ENCODE peak calls at places on chromosomes 12 and 14, in nine cellular contexts. I is colonic mucosa; R is NCI-H1105; K is HS-27A; L is activated T-cell treated with anti-CD3 and anti-CD28 coated beads for 1 hour; W is suprapubic skin; D is dermis blood vessel endothelial cell; Y is GM18507; B is CD8-positive, alpha-beta memory T cell. U is an unnamed sample.

GRCh38 chr12:42588981-42589464 is 523 bp downstream of the PRICKLE1 start:
- DNase-seq in B (no peak), L (no peak), Y (no peak), W (peak; percentile 68), D (peak; percentile 58), R (peak; percentile 37), I (no peak), K (no peak), U (no peak)

GRCh38 chr14:87995500-87996275 is 2.7 kb upstream of the GALC start:
- DNase-seq in B (no peak), R (no peak), D (no peak), L (no peak), W (no peak), I (no peak), Y (no peak), K (no peak), U (no peak)

GRCh38 chr14:75279739-75280447 is 1.3 kb downstream of the FOS start:
- DNase-seq in W (peak; percentile 87), K (no peak), R (peak; percentile 4), Y (no peak), I (peak; percentile 40), L (no peak), D (no peak), B (peak; percentile 33), U (no peak)

GRCh38 chr12:20546267-20546666 is 148.9 kb upstream of the SLCO1C1 start:
- DNase-seq in I (no peak), W (no peak), K (no peak), Y (no peak), D (no peak), B (no peak), R (no peak), L (no peak), U (no peak)

GRCh38 chr12:1350055-1350933 is 244.1 kb downstream of the FBXL14 start:
- DNase-seq in R (no peak), L (no peak), Y (no peak), W (no peak), B (no peak), D (no peak), K (peak; percentile 99), I (peak; percentile 40), U (no peak)

GRCh38 chr12:102498471-102498870 is 18.1 kb upstream of the IGF1 start:
- DNase-seq in R (no peak), L (no peak), D (no peak), W (no peak), Y (no peak), I (no peak), B (no peak), K (no peak), U (no peak)

GRCh38 chr14:76407449-76408150 is 31.7 kb downstream of the ESRRB start:
- DNase-seq in D (no peak), K (no peak), R (no peak), L (no peak), B (no peak), Y (no peak), I (no peak), W (no peak), U (no peak)

GRCh38 chr12:64452559-64453329 is 824 bp downstream of the TBK1 start:
- DNase-seq in K (peak; percentile 43), W (no peak), Y (no peak), B (no peak), L (no peak), I (peak; percentile 49), R (peak; percentile 7), D (peak; percentile 79), U (no peak)

GRCh38 chr14:23056956-23057756 is at the start of gene CDH24:
- DNase-seq in Y (peak; percentile 65), W (no peak), R (no peak), K (no peak), D (peak; percentile 77), L (peak; percentile 55), I (peak; percentile 83), B (peak; percentile 58), U (no peak)

GRCh38 chr14:55373784-55374725 is 37.6 kb downstream of the ATG14 start:
- DNase-seq in L (no peak), Y (no peak), K (no peak), I (no peak), B (peak; percentile 68), R (no peak), W (no peak), D (peak; percentile 83), U (no peak)

GRCh38 chr12:67651380-67651695 is 2.8 kb downstream of the DYRK2 start:
- DNase-seq in D (peak; percentile 5), Y (peak; percentile 32), W (no peak), R (no peak), B (peak; percentile 32), I (peak; percentile 33), K (no peak), L (no peak), U (no peak)

GRCh38 chr14:81446279-81447007 is 46.3 kb upstream of the STON2 start:
- DNase-seq in B (no peak), Y (no peak), K (no peak), W (no peak), L (no peak), D (no peak), R (no peak), I (no peak), U (no peak)

GRCh38 chr12:49969027-49969426 is 3.7 kb upstream of the AQP6 start:
- DNase-seq in R (no peak), W (no peak), K (no peak), Y (no peak), L (no peak), D (no peak), I (no peak), B (no peak), U (no peak)

GRCh38 chr12:48036818-48037217 is 32.5 kb upstream of the COL2A1 start:
- DNase-seq in B (no peak), D (no peak), I (no peak), K (no peak), L (no peak), Y (no peak), R (no peak), W (no peak), U (no peak)

GRCh38 chr12:48973531-48973930 is 2.0 kb upstream of the WNT10B start:
- DNase-seq in B (no peak), D (no peak), Y (no peak), W (no peak), K (no peak), I (no peak), L (no peak), R (no peak), U (no peak)

GRCh38 chr14:37466623-37467088 is 128.4 kb downstream of the FOXA1 start:
- DNase-seq in D (no peak), B (no peak), I (peak; percentile 27), R (no peak), Y (no peak), L (no peak), K (no peak), W (no peak), U (no peak)

GRCh38 chr14:33530358-33530757 is 420.5 kb downstream of the EGLN3 start:
- DNase-seq in Y (no peak), L (no peak), D (no peak), W (no peak), I (no peak), K (no peak), R (peak; percentile 23), B (no peak), U (no peak)

GRCh38 chr14:23149745-23150144 is 30.7 kb upstream of the CEBPE start:
- DNase-seq in Y (no peak), I (no peak), K (no peak), W (no peak), R (no peak), B (no peak), D (no peak), L (no peak), U (no peak)

GRCh38 chr12:124140889-124141550 is 153.9 kb upstream of the RFLNA start:
- DNase-seq in I (no peak), K (no peak), D (no peak), L (no peak), B (no peak), W (no peak), Y (no peak), R (no peak), U (no peak)

GRCh38 chr12:65756956-65757511 is 67.2 kb upstream of the HMGA2 start:
- DNase-seq in K (no peak), W (no peak), D (no peak), Y (peak; percentile 38), R (no peak), I (no peak), L (no peak), B (no peak), U (no peak)